ENCODE peak calls at places on chromosomes 13 and 19, in seven cellular contexts. T is cardiac fibroblast; Y is breast epithelium; N is cardiac muscle cell; K is CD4-positive, alpha-beta memory T cell; J is uterus; P is effector memory CD4-positive, alpha-beta T cell. D is an unnamed sample.

GRCh38 chr19:37079238-37079637 is 1.0 kb downstream of the ZNF420 start:
- DNase-seq in J (no peak), N (no peak), K (no peak), Y (no peak), P (no peak), T (no peak), D (no peak)

GRCh38 chr19:38739440-38740251 is 4.6 kb downstream of the CAPN12 start:
- DNase-seq in P (no peak), J (no peak), Y (no peak), T (no peak), N (no peak), K (no peak), D (no peak)

GRCh38 chr19:30001794-30002193 is 59.8 kb downstream of the URI1 start:
- DNase-seq in Y (no peak), K (no peak), P (no peak), T (peak), N (peak), J (no peak), D (peak)

GRCh38 chr19:35231956-35232746 is 3.6 kb upstream of the FAM187B start:
- DNase-seq in K (no peak), P (no peak), J (no peak), Y (no peak), N (no peak), T (no peak), D (no peak)

GRCh38 chr13:34334984-34335661 is 517.2 kb downstream of the RFC3 start:
- DNase-seq in K (no peak), P (no peak), Y (no peak), J (no peak), N (no peak), T (no peak), D (no peak)

GRCh38 chr13:44874886-44875630 is 114.2 kb downstream of the NUFIP1 start:
- DNase-seq in Y (no peak), T (no peak), N (no peak), J (no peak), K (no peak), P (no peak), D (no peak)

GRCh38 chr19:13794752-13795589 is at the start of gene ZSWIM4:
- DNase-seq in N (peak), Y (peak), P (peak), T (peak), J (peak), K (peak), D (peak)

GRCh38 chr19:43524922-43525835 is 1.8 kb downstream of the ETHE1 start:
- DNase-seq in K (peak), Y (peak), T (peak), J (peak), N (peak), P (no peak), D (peak)

GRCh38 chr13:113408562-113408961 is 44.6 kb upstream of the GRTP1 start:
- DNase-seq in J (no peak), T (no peak), P (no peak), N (no peak), K (no peak), Y (no peak), D (no peak)

GRCh38 chr19:44527554-44527953 is 1.9 kb downstream of the CEACAM20 start:
- DNase-seq in K (no peak), P (no peak), N (no peak), Y (no peak), T (no peak), J (no peak), D (no peak)

GRCh38 chr19:46288896-46289588 is 7.8 kb upstream of the HIF3A start:
- DNase-seq in T (peak), K (no peak), J (peak), Y (no peak), P (no peak), N (peak), D (peak)

GRCh38 chr13:30685987-30686386 is 49.4 kb upstream of the ALOX5AP start:
- DNase-seq in N (no peak), Y (no peak), J (no peak), K (no peak), P (no peak), T (no peak), D (no peak)

GRCh38 chr13:90680826-90681225 is 666.7 kb upstream of the MIR17HG start:
- DNase-seq in J (no peak), K (no peak), T (no peak), Y (no peak), P (no peak), N (no peak), D (no peak)

GRCh38 chr13:20699715-20700114 is 3.8 kb upstream of the IL17D start:
- DNase-seq in N (no peak), P (no peak), K (no peak), Y (no peak), J (no peak), T (no peak), D (no peak)

GRCh38 chr13:79626924-79627323 is 146.0 kb downstream of the NDFIP2 start:
- DNase-seq in T (no peak), N (peak), P (no peak), Y (no peak), J (no peak), K (no peak), D (no peak)

GRCh38 chr19:57099199-57099661 is 20.6 kb upstream of the USP29 start:
- DNase-seq in N (peak), Y (no peak), K (peak), P (peak), J (peak), T (peak), D (peak)

GRCh38 chr19:16327911-16328823 is 3.5 kb downstream of the KLF2 start:
- DNase-seq in J (peak), T (peak), P (peak), N (peak), K (peak), Y (peak), D (peak)

GRCh38 chr19:33312065-33312464 is 9.7 kb upstream of the CEBPA start:
- DNase-seq in P (no peak), J (no peak), Y (no peak), K (no peak), T (no peak), N (no peak), D (no peak)

GRCh38 chr19:44592451-44592890 is 20.9 kb upstream of the IGSF23 start:
- DNase-seq in T (peak), P (no peak), Y (no peak), J (no peak), N (no peak), K (no peak), D (no peak)

GRCh38 chr19:39126312-39126561 is 651 bp downstream of the PAK4 start:
- DNase-seq in P (no peak), J (no peak), Y (no peak), T (no peak), N (no peak), K (no peak), D (no peak)

GRCh38 chr19:47094557-47095517 is 18.7 kb downstream of the ZC3H4 start:
- DNase-seq in J (no peak), P (no peak), T (no peak), N (no peak), K (peak), Y (no peak), D (no peak)

GRCh38 chr13:112204881-112205327 is 138.0 kb downstream of the SOX1 start:
- DNase-seq in J (no peak), K (no peak), N (no peak), T (no peak), Y (no peak), P (no peak), D (no peak)

GRCh38 chr19:48319647-48320537 is 5.5 kb upstream of the EMP3 start:
- DNase-seq in Y (peak), J (peak), T (peak), N (peak), K (peak), P (peak), D (peak)

GRCh38 chr19:7703332-7703731 is 1.4 kb upstream of the FCER2 start:
- DNase-seq in J (no peak), P (no peak), T (no peak), N (no peak), K (no peak), Y (no peak), D (no peak)

GRCh38 chr19:461664-462551 is 1.1 kb upstream of the SHC2 start:
- DNase-seq in K (no peak), N (no peak), P (no peak), Y (peak), T (no peak), J (peak), D (no peak)

GRCh38 chr13:45315520-45316167 is 25.3 kb downstream of the TPT1 start:
- DNase-seq in P (no peak), T (no peak), J (no peak), K (no peak), Y (no peak), N (no peak), D (no peak)

GRCh38 chr19:743168-743687 is 7.7 kb upstream of the MISP start:
- DNase-seq in Y (no peak), J (no peak), K (no peak), P (no peak), N (peak), T (peak), D (no peak)

GRCh38 chr13:112771877-112772538 is 82.2 kb downstream of the ATP11A start:
- DNase-seq in Y (no peak), J (no peak), P (no peak), K (no peak), T (no peak), N (no peak), D (no peak)

GRCh38 chr19:46886546-46887239 is 25.9 kb downstream of the ARHGAP35 start:
- DNase-seq in T (no peak), K (no peak), N (no peak), Y (no peak), J (no peak), P (no peak), D (no peak)

GRCh38 chr19:51398096-51398704 is 7.8 kb upstream of the C19orf84 start:
- DNase-seq in Y (no peak), T (peak), N (peak), J (no peak), P (no peak), K (peak), D (peak)

GRCh38 chr13:113901231-113901630 is 37.4 kb upstream of the GAS6 start:
- DNase-seq in N (peak), T (peak), J (no peak), K (no peak), P (no peak), Y (peak), D (no peak)

GRCh38 chr19:58181902-58182576 is 822 bp upstream of the ZNF274 start:
- DNase-seq in Y (peak), N (peak), J (no peak), T (peak), P (peak), K (peak), D (peak)

GRCh38 chr13:110850840-110851239 is 64.0 kb downstream of the ANKRD10 start:
- DNase-seq in K (no peak), J (no peak), Y (no peak), P (no peak), T (no peak), N (no peak), D (no peak)

GRCh38 chr13:39417643-39418042 is 185.3 kb downstream of the LHFPL6 start:
- DNase-seq in N (peak), J (no peak), P (no peak), K (no peak), Y (no peak), T (peak), D (peak)

GRCh38 chr19:13981021-13981420 is 25.1 kb downstream of the RFX1 start:
- DNase-seq in N (no peak), T (no peak), Y (no peak), J (no peak), K (no peak), P (no peak), D (no peak)

GRCh38 chr19:887072-887471 is 5.9 kb downstream of the MED16 start:
- DNase-seq in K (no peak), Y (no peak), T (peak), N (peak), P (no peak), J (no peak), D (peak)

GRCh38 chr13:95588134-95588533 is 35.6 kb downstream of the CLDN10 start:
- DNase-seq in Y (no peak), T (no peak), J (no peak), N (no peak), P (no peak), K (no peak), D (no peak)

GRCh38 chr13:30443957-30444404 is 21.7 kb downstream of the UBE2L5 start:
- DNase-seq in J (no peak), K (no peak), N (no peak), Y (no peak), T (no peak), P (no peak), D (no peak)

DNA sequence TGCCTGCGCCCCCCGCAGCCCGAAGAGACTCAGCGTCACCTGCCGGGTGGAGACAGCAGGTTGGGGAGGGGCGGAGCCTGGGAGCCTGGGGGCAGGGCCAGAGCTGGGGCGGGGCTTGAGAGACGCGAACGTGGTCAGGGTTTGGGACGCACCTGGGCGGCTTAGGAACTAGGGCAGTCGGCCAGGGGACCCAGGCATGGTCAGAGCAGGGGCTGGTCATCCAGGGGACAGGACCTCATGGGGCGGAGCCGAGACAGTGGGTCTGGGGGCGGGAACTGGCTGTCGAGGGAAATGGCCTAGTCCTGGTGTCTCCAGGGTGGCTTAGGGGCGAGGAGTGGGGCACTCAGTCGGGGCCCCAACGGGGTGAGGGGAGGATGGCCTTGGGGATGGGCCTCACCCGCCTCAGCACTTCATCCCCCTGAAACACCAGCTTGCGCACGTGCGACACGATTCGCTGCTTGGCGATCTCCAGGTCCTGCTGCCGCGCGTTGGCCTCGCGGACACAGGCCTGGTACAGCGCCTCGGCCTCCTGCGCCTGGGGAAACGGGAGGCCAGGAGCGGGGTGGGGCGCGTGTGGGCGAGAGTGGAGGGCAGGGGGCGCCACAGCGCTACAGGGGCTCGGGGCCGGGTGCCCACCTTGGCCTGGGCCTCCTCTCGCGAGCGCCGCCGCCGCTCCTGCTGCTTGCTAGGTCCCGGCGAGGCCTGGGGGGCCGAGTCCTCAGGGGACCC is 5.8 kb downstream of the GMIP start:
- DNase-seq in T (no peak), J (peak), P (no peak), Y (no peak), N (no peak), K (no peak), D (no peak)
- H3K4me3 ChIP-seq in T (no peak), J (no peak), P (no peak), Y (no peak), N (no peak), K (no peak), D (no peak)

GRCh38 chr13:75797719-75798118 is 161.6 kb downstream of the LMO7 start:
- DNase-seq in J (no peak), T (no peak), K (no peak), N (no peak), Y (no peak), P (no peak), D (no peak)
- H3K4me3 ChIP-seq in J (no peak), T (no peak), K (no peak), N (no peak), Y (no peak), P (no peak), D (no peak)

GRCh38 chr13:28557725-28558124 is 62.8 kb upstream of the FLT1 start:
- DNase-seq in N (no peak), T (no peak), P (no peak), K (no peak), J (no peak), Y (no peak), D (no peak)
- H3K4me3 ChIP-seq in N (no peak), T (no peak), P (no peak), K (no peak), J (no peak), Y (no peak), D (no peak)

GRCh38 chr13:36998624-36999041 is 507 bp downstream of the ALG5 start:
- DNase-seq in K (no peak), Y (no peak), P (no peak), T (no peak), J (peak), N (peak), D (no peak)

GRCh38 chr13:36999054-36999927 is at the start of gene ALG5:
- DNase-seq in Y (peak), J (peak), K (peak), P (peak), T (peak), N (peak), D (peak)

GRCh38 chr13:36997716-36998427 is 1.3 kb downstream of the ALG5 start:
- DNase-seq in N (peak), T (no peak), Y (no peak), P (no peak), J (no peak), K (no peak), D (no peak)

GRCh38 chr13:37001921-37002250 is 1.3 kb downstream of the EXOSC8 start:
- DNase-seq in P (no peak), N (no peak), T (no peak), J (no peak), Y (no peak), K (no peak), D (no peak)
- H3K4me3 ChIP-seq in P (no peak), N (peak), T (no peak), J (no peak), Y (no peak), K (peak), D (peak)

DNA sequence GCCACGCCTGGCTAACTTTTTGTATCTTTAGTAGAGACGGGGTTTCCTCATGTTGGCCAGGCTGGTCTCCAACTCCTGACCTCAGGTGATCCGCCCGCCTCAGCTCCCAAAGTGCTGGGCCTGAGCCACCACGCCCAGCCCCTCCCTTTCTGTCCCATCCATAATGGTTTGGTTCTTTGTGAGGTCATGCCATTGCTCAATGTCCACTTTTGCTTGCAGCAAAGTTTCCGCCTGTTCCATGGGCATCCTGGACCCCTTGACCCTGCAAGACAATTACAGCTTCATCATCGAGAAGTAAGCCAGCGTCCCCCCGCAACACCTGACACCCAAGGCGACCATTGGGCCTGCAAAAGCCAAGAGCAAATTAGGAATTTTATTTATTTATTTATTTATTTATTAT is 16.6 kb downstream of the PRR22 start:
- DNase-seq in K (no peak), T (no peak), N (no peak), J (no peak), P (no peak), Y (no peak), D (no peak)
- H3K4me3 ChIP-seq in K (no peak), T (no peak), N (no peak), J (no peak), P (no peak), Y (no peak), D (no peak)

GRCh38 chr19:17471410-17472125 is 1.2 kb downstream of the SLC27A1 start:
- DNase-seq in N (no peak), Y (no peak), J (no peak), T (no peak), P (no peak), K (no peak), D (no peak)
- H3K4me3 ChIP-seq in N (peak), Y (peak), J (peak), T (peak), P (no peak), K (no peak), D (peak)

D was measured in fibroblast of pulmonary artery.